ENCODE peak calls at places on chromosomes 6 and 20, in five cellular contexts. One of them, this sample, is unnamed.

GRCh38 chr6:1535295-1535694 is 74.4 kb upstream of the FOXC1 start:
- DNase-seq in iPS-NIHi11: no peak
- DNase-seq in tibial artery: no peak
- DNase-seq in GM06990: no peak
- DNase-seq in astrocyte of the spinal cord: no peak
- DNase-seq in this sample: no peak

GRCh38 chr6:3484946-3485345 is 28.1 kb upstream of the SLC22A23 start:
- DNase-seq in iPS-NIHi11: no peak
- DNase-seq in GM06990: no peak
- DNase-seq in astrocyte of the spinal cord: no peak
- DNase-seq in tibial artery: no peak
- DNase-seq in this sample: no peak

GRCh38 chr6:112665815-112666214 is 318.7 kb downstream of the RFPL4B start:
- DNase-seq in iPS-NIHi11: no peak
- DNase-seq in astrocyte of the spinal cord: peak; percentile 40
- DNase-seq in GM06990: no peak
- DNase-seq in tibial artery: no peak
- DNase-seq in this sample: no peak

GRCh38 chr20:2559641-2560040 is 23.3 kb downstream of the TMC2 start:
- DNase-seq in GM06990: no peak
- DNase-seq in tibial artery: no peak
- DNase-seq in iPS-NIHi11: no peak
- DNase-seq in astrocyte of the spinal cord: no peak
- DNase-seq in this sample: no peak

GRCh38 chr20:37804584-37805566 is 98.1 kb upstream of the VSTM2L start:
- DNase-seq in astrocyte of the spinal cord: no peak
- DNase-seq in GM06990: peak; percentile 68
- DNase-seq in tibial artery: no peak
- DNase-seq in iPS-NIHi11: no peak
- DNase-seq in this sample: no peak

GRCh38 chr6:25946631-25947030 is 16.0 kb upstream of the TRIM38 start:
- DNase-seq in astrocyte of the spinal cord: no peak
- DNase-seq in iPS-NIHi11: no peak
- DNase-seq in tibial artery: no peak
- DNase-seq in GM06990: no peak
- DNase-seq in this sample: no peak

GRCh38 chr6:108948252-108948651 is 100.0 kb downstream of the ARMC2 start:
- DNase-seq in tibial artery: peak; percentile 76
- DNase-seq in astrocyte of the spinal cord: no peak
- DNase-seq in GM06990: no peak
- DNase-seq in iPS-NIHi11: no peak
- DNase-seq in this sample: no peak

GRCh38 chr6:153537422-153537821 is 406.3 kb upstream of the RGS17 start:
- DNase-seq in tibial artery: no peak
- DNase-seq in astrocyte of the spinal cord: no peak
- DNase-seq in GM06990: no peak
- DNase-seq in iPS-NIHi11: no peak
- DNase-seq in this sample: no peak

GRCh38 chr6:157386023-157386422 is 5.0 kb downstream of the ZDHHC14 start:
- DNase-seq in astrocyte of the spinal cord: no peak
- DNase-seq in tibial artery: no peak
- DNase-seq in GM06990: no peak
- DNase-seq in iPS-NIHi11: no peak
- DNase-seq in this sample: no peak

GRCh38 chr6:157510329-157511188 is 129.6 kb downstream of the ZDHHC14 start:
- DNase-seq in astrocyte of the spinal cord: no peak
- DNase-seq in GM06990: no peak
- DNase-seq in iPS-NIHi11: peak; percentile 32
- DNase-seq in tibial artery: no peak
- DNase-seq in this sample: no peak

GRCh38 chr6:29527126-29527525 is 32.4 kb downstream of the UBD start:
- DNase-seq in tibial artery: no peak
- DNase-seq in iPS-NIHi11: no peak
- DNase-seq in GM06990: no peak
- DNase-seq in astrocyte of the spinal cord: no peak
- DNase-seq in this sample: no peak

GRCh38 chr6:137936798-137937197 is 69.7 kb downstream of the TNFAIP3 start:
- DNase-seq in astrocyte of the spinal cord: no peak
- DNase-seq in iPS-NIHi11: no peak
- DNase-seq in GM06990: no peak
- DNase-seq in tibial artery: no peak
- DNase-seq in this sample: no peak

This sample was measured in GOT3.